ENCODE peak calls at places on chromosomes 4 and X, in four cellular contexts. U is neuronal stem cell, O is DND-41, Z is neural progenitor cell. C is an unnamed sample. For H3K36me3, the result is how much of the 10 kb centered on the place peaks cover.

GRCh38 chrX:135477576-135477975 is 42.9 kb upstream of the INTS6L start:
- DNase-seq in U (peak), O (peak), Z (peak), C (peak)

GRCh38 chr4:8747896-8748575 is 123.6 kb downstream of the HMX1 start:
- DNase-seq in U (no peak), O (no peak), Z (no peak), C (no peak)

GRCh38 chr4:84279678-84280077 is 219.4 kb downstream of the NKX6-1 start:
- DNase-seq in U (no peak), O (no peak), Z (no peak), C (no peak)

GRCh38 chr4:138007572-138007971 is 234.6 kb downstream of the SLC7A11 start:
- DNase-seq in U (no peak), O (no peak), Z (peak), C (no peak)

GRCh38 chr4:23759066-23759465 is 130.8 kb downstream of the PPARGC1A start:
- DNase-seq in U (no peak), O (no peak), Z (no peak), C (no peak)

GRCh38 chr4:121980643-121981042 is 28.8 kb upstream of the TRPC3 start:
- DNase-seq in U (no peak), O (no peak), Z (no peak), C (no peak)

GRCh38 chr4:94507708-94508107 is 56.0 kb downstream of the PDLIM5 start:
- DNase-seq in U (no peak), O (no peak), Z (no peak), C (no peak)

GRCh38 chrX:447052-447451 is 60.3 kb upstream of the PPP2R3B start:
- DNase-seq in U (no peak), O (no peak), Z (no peak), C (no peak)

GRCh38 chr4:52103314-52103713 is 52.2 kb downstream of the SPATA18 start:
- DNase-seq in U (peak), O (no peak), Z (peak), C (no peak)

GRCh38 chrX:115372026-115372610 is 82.6 kb downstream of the LUZP4 start:
- DNase-seq in U (no peak), O (no peak), Z (peak), C (no peak)

GRCh38 chrX:72245461-72246089 is 6.7 kb upstream of the ERCC6L start:
- DNase-seq in U (no peak), O (peak), Z (peak), C (no peak)

GRCh38 chr4:67714955-67715354 is 14.0 kb upstream of the UBA6 start:
- DNase-seq in U (no peak), O (no peak), Z (no peak), C (no peak)

GRCh38 chr4:37793562-37793961 is 32.9 kb upstream of the PGM2 start:
- DNase-seq in U (no peak), O (peak), Z (peak), C (no peak)

GRCh38 chr4:8081621-8082516 is 76.7 kb downstream of the ABLIM2 start:
- DNase-seq in U (no peak), O (no peak), Z (no peak), C (no peak)

GRCh38 chr4:84887824-84888223 is 78.7 kb downstream of the WDFY3 start:
- DNase-seq in U (no peak), O (no peak), Z (no peak), C (no peak)

GRCh38 chr4:159283697-159284492 is 181.0 kb downstream of the RAPGEF2 start:
- DNase-seq in U (no peak), O (no peak), Z (no peak), C (peak)

GRCh38 chr4:110518889-110519490 is 43.0 kb downstream of the ENPEP start:
- DNase-seq in U (no peak), O (peak), Z (peak), C (no peak)

GRCh38 chr4:16056681-16057400 is 27.0 kb downstream of the PROM1 start:
- DNase-seq in U (no peak), O (no peak), Z (peak), C (no peak)

GRCh38 chr4:54746228-54746627 is 88.5 kb downstream of the KIT start:
- DNase-seq in U (no peak), O (no peak), Z (no peak), C (no peak)

GRCh38 chrX:46575586-46575985 is 2.0 kb downstream of the CHST7 start:
- DNase-seq in U (no peak), O (no peak), Z (no peak), C (no peak)

GRCh38 chrX:10901290-10901633 is 209.9 kb upstream of the HCCS start:
- DNase-seq in U (no peak), O (no peak), Z (no peak), C (no peak)

GRCh38 chr4:7313361-7313811 is 121.0 kb downstream of the SORCS2 start:
- DNase-seq in U (no peak), O (no peak), Z (no peak), C (no peak)

GRCh38 chr4:5894266-5894665 is 1.4 kb upstream of the CRMP1 start:
- DNase-seq in U (no peak), O (no peak), Z (no peak), C (no peak)

GRCh38 chr4:173937871-173938270 is 345.6 kb downstream of the FBXO8 start:
- DNase-seq in U (no peak), O (no peak), Z (no peak), C (no peak)

GRCh38 chr4:149999485-150000074 is 78.7 kb upstream of the DCLK2 start:
- DNase-seq in U (peak), O (no peak), Z (peak), C (no peak)

GRCh38 chrX:93428497-93428896 is 244.9 kb downstream of the NAP1L3 start:
- DNase-seq in U (no peak), O (no peak), Z (no peak), C (no peak)

GRCh38 chrX:150635952-150636351 is 57.2 kb upstream of the MTMR1 start:
- DNase-seq in U (no peak), O (no peak), Z (no peak), C (no peak)

GRCh38 chr4:71389149-71389840 is 50.5 kb downstream of the SLC4A4 start:
- DNase-seq in U (no peak), O (no peak), Z (no peak), C (no peak)

GRCh38 chr4:19123681-19124080 is 1102.1 kb upstream of the LCORL start:
- DNase-seq in U (no peak), O (no peak), Z (no peak), C (no peak)

GRCh38 chrX:46262299-46262698 is 282.9 kb downstream of the ZNF674 start:
- DNase-seq in U (no peak), O (no peak), Z (no peak), C (no peak)

GRCh38 chr4:27360651-27361347 is 500.2 kb downstream of the STIM2 start:
- DNase-seq in U (peak), O (no peak), Z (peak), C (no peak)

GRCh38 chr4:95165926-95166524 is 382.7 kb downstream of the UNC5C start:
- DNase-seq in U (peak), O (peak), Z (peak), C (peak)

GRCh38 chr4:19729873-19730735 is 521.6 kb upstream of the SLIT2 start:
- DNase-seq in U (no peak), O (peak), Z (no peak), C (no peak)

DNA sequence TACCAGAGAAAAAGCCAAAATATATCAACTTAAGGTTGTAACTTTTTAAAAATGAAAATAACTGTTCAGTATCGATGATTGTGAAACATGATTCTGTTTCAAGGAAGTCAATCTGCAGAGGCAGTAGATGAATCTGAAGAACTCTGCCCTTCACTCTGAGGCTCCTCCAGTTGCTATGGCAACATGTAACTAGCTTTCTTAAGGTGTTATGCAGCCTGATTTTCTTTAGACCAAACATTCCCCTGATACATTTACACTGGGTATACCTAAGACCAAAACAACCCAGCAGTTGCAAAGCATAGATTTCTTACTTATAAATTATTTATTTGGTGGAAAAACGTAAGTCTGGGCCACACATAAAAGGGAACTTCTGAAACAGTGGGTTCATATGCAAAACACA is 133.6 kb upstream of the RASGEF1B start:
- DNase-seq in U (peak), O (no peak), Z (peak), C (no peak)
- H3K4me3 ChIP-seq in U (no peak), O (no peak), Z (no peak), C (peak)

DNA sequence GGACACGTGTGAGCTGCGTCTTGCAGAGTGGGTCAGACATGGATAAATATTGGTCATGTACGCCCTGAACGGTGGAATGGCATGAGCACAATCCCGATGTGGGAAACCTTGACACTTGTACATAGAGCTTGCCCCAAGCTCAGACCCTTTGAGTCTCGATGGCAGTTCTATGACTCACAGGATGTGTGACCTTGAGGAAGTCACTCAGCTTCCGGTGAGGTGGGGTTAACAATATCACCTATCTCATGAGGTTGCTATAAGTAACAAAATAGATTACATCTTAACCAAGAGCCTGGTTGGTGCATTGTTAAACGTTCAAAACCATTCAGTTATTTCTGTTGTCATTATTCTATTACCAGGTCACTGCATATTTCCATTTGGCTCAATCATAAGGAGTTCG is 109.1 kb upstream of the TBL1X start:
- DNase-seq in U (no peak), O (no peak), Z (no peak), C (no peak)
- H3K9ac ChIP-seq in U (no peak), O (no peak), Z (no peak), C (no peak)

GRCh38 chr4:118765399-118765798 is 70.5 kb downstream of the SEC24D start:
- DNase-seq in U (no peak), O (no peak), Z (no peak), C (peak)

GRCh38 chr4:118760493-118760892 is 75.3 kb downstream of the METTL14 start:
- DNase-seq in U (no peak), O (no peak), Z (no peak), C (no peak)

GRCh38 chr4:118762146-118762545 is 73.8 kb downstream of the SEC24D start:
- DNase-seq in U (no peak), O (no peak), Z (no peak), C (no peak)

GRCh38 chr4:118761387-118762016 is 74.4 kb downstream of the SEC24D start:
- DNase-seq in U (no peak), O (no peak), Z (no peak), C (no peak)

DNA sequence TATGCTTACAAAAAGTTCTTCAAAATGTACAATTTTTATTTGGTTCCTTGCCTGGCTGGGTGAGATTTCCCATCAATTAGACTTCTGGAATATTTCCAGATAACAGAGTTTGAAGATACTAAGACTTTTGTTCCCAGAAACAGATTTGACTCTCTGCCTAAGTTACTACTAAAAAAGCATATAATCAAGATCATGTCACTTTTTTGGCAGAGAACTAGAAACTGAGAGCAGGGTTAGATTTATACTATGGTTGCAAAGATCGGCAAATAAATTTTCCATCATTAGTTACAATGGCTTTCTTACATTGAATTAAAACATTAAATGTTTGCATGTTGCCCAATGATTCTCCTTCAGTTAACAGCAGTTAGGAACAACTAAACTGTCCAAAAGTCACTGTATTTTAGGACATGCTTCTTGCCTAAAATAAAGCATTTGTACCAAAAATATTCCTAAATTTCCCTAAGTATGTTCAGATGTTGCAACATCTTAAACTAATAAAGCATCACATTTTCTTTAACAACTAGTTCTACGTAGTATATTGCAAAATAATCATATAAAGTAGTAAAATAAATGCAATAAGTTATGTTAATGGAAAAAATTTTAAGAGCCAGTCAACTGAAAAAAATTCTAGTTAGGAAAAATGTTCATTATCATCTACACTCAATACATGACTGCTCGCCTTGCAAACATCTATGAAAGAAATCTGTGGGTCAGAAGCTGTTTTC is 73.0 kb downstream of the SEC24D start:
- DNase-seq in U (no peak), O (no peak), Z (no peak), C (no peak)
- H3K36me3 ChIP-seq in U (under half), O (half or more), Z (under half), C (under half)

GRCh38 chr4:48270516-48270897 is 869 bp upstream of the TEC start:
- DNase-seq in U (no peak), O (no peak), Z (no peak), C (no peak)

GRCh38 chr4:48271048-48271452 is 1.4 kb upstream of the TEC start:
- DNase-seq in U (no peak), O (peak), Z (no peak), C (no peak)

GRCh38 chr4:48268956-48269860 is at the start of gene TEC:
- DNase-seq in U (peak), O (no peak), Z (peak), C (no peak)

GRCh38 chr4:48269861-48270515 is 350 bp upstream of the TEC start:
- DNase-seq in U (peak), O (peak), Z (peak), C (no peak)

GRCh38 chr4:48271626-48272025 is 2.0 kb upstream of the TEC start:
- DNase-seq in U (no peak), O (no peak), Z (no peak), C (no peak)
- H3K4me3 ChIP-seq in U (no peak), O (no peak), Z (no peak), C (no peak)

GRCh38 chr4:143232277-143232676 is 47.6 kb downstream of the USP38 start:
- DNase-seq in U (no peak), O (no peak), Z (no peak), C (no peak)
- H3K9ac ChIP-seq in U (no peak), O (no peak), Z (no peak), C (no peak)

DNA sequence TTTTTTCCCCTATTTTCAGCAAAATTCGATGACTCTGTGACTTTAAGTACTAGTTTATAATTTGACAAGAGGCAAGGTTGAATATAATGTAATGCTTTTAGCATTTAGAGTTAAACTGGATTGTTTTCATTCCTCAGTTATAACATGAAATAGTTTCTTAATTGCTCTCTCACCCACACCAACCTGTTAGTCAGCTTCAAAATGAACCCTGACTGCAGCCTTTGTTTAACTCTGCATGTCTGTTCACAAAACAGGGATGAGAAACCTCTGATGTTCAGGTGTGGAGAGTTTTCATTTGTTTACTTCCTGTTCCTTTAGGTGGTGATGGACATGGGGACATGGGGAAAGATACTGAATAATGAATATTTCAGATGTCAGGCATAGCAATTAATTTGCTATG is 49.9 kb upstream of the MND1 start:
- DNase-seq in U (no peak), O (no peak), Z (no peak), C (no peak)
- H3K36me3 ChIP-seq in U (under half), O (under half), Z (under half), C (half or more)

GRCh38 chrX:49210406-49210805 is 10.4 kb upstream of the SYP start:
- DNase-seq in U (no peak), O (no peak), Z (no peak), C (no peak)
- H3K4me3 ChIP-seq in U (no peak), O (no peak), Z (no peak), C (no peak)

DNA sequence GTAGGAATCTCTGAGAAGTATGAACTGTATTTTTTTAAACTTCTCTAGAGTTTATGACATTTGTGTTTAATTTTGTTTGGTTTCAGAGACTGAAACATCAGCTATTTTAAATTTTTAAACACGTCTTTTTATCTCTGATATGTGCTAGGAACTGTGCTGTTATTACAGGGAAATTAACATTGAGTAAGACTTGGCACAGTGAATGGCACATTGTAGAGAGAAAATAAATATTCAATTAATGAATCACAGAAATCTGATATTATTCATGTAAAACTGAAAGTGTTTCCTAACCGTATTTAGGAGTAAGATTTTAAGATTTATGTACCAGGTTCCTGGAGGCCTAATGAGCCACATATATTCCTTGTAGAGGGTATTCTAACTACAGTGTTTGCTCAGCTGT is 120.8 kb upstream of the FAM9C start:
- DNase-seq in U (no peak), O (no peak), Z (no peak), C (no peak)
- H3K9ac ChIP-seq in U (no peak), O (no peak), Z (no peak), C (no peak)